ENCODE peak calls at places on chromosome 4, in five cellular contexts. K is foreskin fibroblast; P is esophagus squamous epithelium; Q is activated CD4-positive, alpha-beta T cell treated with anti-CD3 and anti-CD28 coated beads, Interleukin-2, amount 50 U/mL, for 1 hour; W is memory B cell. N is an unnamed sample.

GRCh38 chr4:98793658-98794057 is 135.2 kb upstream of the TSPAN5 start:
- DNase-seq in W (no peak), K (no peak), P (no peak), Q (no peak), N (no peak)

GRCh38 chr4:6907658-6908191 is 1.9 kb upstream of the TBC1D14 start:
- DNase-seq in W (no peak), P (no peak), Q (no peak), K (peak; percentile 54), N (no peak)

GRCh38 chr4:116066711-116067245 is 953.4 kb upstream of the NDST4 start:
- DNase-seq in K (no peak), W (no peak), Q (no peak), P (no peak), N (no peak)

GRCh38 chr4:137541181-137541580 is 8.9 kb upstream of the PCDH18 start:
- DNase-seq in Q (no peak), W (no peak), K (peak; percentile 8), P (no peak), N (no peak)

GRCh38 chr4:94278777-94279176 is 63.9 kb downstream of the HPGDS start:
- DNase-seq in K (no peak), W (no peak), Q (no peak), P (no peak), N (no peak)

GRCh38 chr4:167234388-167234881 is at the start of gene SPOCK3:
- DNase-seq in Q (no peak), K (peak; percentile 66), P (no peak), W (no peak), N (no peak)

GRCh38 chr4:152605641-152606304 is 69.9 kb upstream of the FBXW7 start:
- DNase-seq in K (peak; percentile 82), W (no peak), Q (no peak), P (no peak), N (peak; percentile 39)

GRCh38 chr4:126969360-126969759 is 663.4 kb upstream of the INTU start:
- DNase-seq in Q (no peak), P (no peak), K (no peak), W (no peak), N (no peak)

GRCh38 chr4:26860922-26861433 is 337 bp downstream of the STIM2 start:
- DNase-seq in Q (peak; percentile 49), P (no peak), K (peak; percentile 80), W (peak; percentile 72), N (no peak)

GRCh38 chr4:153507679-153508073 is 41.5 kb downstream of the TMEM131L start:
- DNase-seq in W (no peak), P (no peak), K (no peak), Q (no peak), N (no peak)

GRCh38 chr4:109026588-109026987 is 263.7 kb upstream of the ETNPPL start:
- DNase-seq in Q (no peak), P (no peak), W (no peak), K (peak; percentile 32), N (no peak)

GRCh38 chr4:26912810-26913209 is 52.2 kb downstream of the STIM2 start:
- DNase-seq in K (no peak), W (no peak), Q (peak; percentile 4), P (no peak), N (no peak)

GRCh38 chr4:96677499-96677898 is 837.6 kb downstream of the PDHA2 start:
- DNase-seq in P (no peak), Q (no peak), K (no peak), W (no peak), N (no peak)

GRCh38 chr4:96052827-96053226 is 212.9 kb downstream of the PDHA2 start:
- DNase-seq in K (no peak), Q (no peak), P (no peak), W (no peak), N (peak; percentile 11)

GRCh38 chr4:161336016-161336415 is 827.8 kb downstream of the FSTL5 start:
- DNase-seq in P (no peak), W (no peak), Q (no peak), K (peak; percentile 1), N (no peak)